ENCODE peak calls at places on chromosomes 16 and 17, in ten cellular contexts. One of them, this sample, is unnamed.

GRCh38 chr17:78805301-78805700 is 23.2 kb upstream of the CYTH1 start:
- DNase-seq in AG10803: no peak
- DNase-seq in tibial nerve: no peak
- DNase-seq in B cell: no peak
- DNase-seq in neural crest cell: no peak
- DNase-seq in left lung: no peak
- DNase-seq in endodermal cell: no peak
- DNase-seq in BE2C: no peak
- DNase-seq in Peyer's patch: peak
- DNase-seq in astrocyte of the spinal cord: no peak
- DNase-seq in this sample: peak

GRCh38 chr16:15888072-15888976 is at the start of gene CEP20:
- DNase-seq in AG10803: peak
- DNase-seq in tibial nerve: peak
- DNase-seq in B cell: peak
- DNase-seq in neural crest cell: peak
- DNase-seq in left lung: peak
- DNase-seq in endodermal cell: peak
- DNase-seq in BE2C: peak
- DNase-seq in Peyer's patch: peak
- DNase-seq in astrocyte of the spinal cord: peak
- DNase-seq in this sample: peak

GRCh38 chr16:66473654-66474519 is 46.8 kb downstream of the BEAN1 start:
- DNase-seq in AG10803: no peak
- DNase-seq in tibial nerve: no peak
- DNase-seq in B cell: no peak
- DNase-seq in neural crest cell: no peak
- DNase-seq in left lung: no peak
- DNase-seq in endodermal cell: peak
- DNase-seq in BE2C: no peak
- DNase-seq in Peyer's patch: peak
- DNase-seq in astrocyte of the spinal cord: peak
- DNase-seq in this sample: no peak

GRCh38 chr16:1723450-1724147 is 17.6 kb downstream of the MAPK8IP3 start:
- DNase-seq in AG10803: peak
- DNase-seq in tibial nerve: no peak
- DNase-seq in B cell: peak
- DNase-seq in neural crest cell: peak
- DNase-seq in left lung: no peak
- DNase-seq in endodermal cell: peak
- DNase-seq in BE2C: peak
- DNase-seq in Peyer's patch: peak
- DNase-seq in astrocyte of the spinal cord: peak
- DNase-seq in this sample: peak

GRCh38 chr16:3045758-3046505 is 429 bp upstream of the MMP25 start:
- DNase-seq in AG10803: no peak
- DNase-seq in tibial nerve: no peak
- DNase-seq in B cell: peak
- DNase-seq in neural crest cell: peak
- DNase-seq in left lung: peak
- DNase-seq in endodermal cell: peak
- DNase-seq in BE2C: no peak
- DNase-seq in Peyer's patch: peak
- DNase-seq in astrocyte of the spinal cord: no peak
- DNase-seq in this sample: no peak

GRCh38 chr16:85928411-85928820 is 29.5 kb downstream of the IRF8 start:
- DNase-seq in AG10803: peak
- DNase-seq in tibial nerve: peak
- DNase-seq in B cell: no peak
- DNase-seq in neural crest cell: no peak
- DNase-seq in left lung: no peak
- DNase-seq in endodermal cell: no peak
- DNase-seq in BE2C: no peak
- DNase-seq in Peyer's patch: no peak
- DNase-seq in astrocyte of the spinal cord: no peak
- DNase-seq in this sample: no peak

GRCh38 chr16:15055141-15056053 is 477 bp downstream of the NTAN1 start:
- DNase-seq in AG10803: peak
- DNase-seq in tibial nerve: no peak
- DNase-seq in B cell: peak
- DNase-seq in neural crest cell: peak
- DNase-seq in left lung: peak
- DNase-seq in endodermal cell: no peak
- DNase-seq in BE2C: no peak
- DNase-seq in Peyer's patch: peak
- DNase-seq in astrocyte of the spinal cord: peak
- DNase-seq in this sample: peak

GRCh38 chr16:70749681-70750601 is 51.0 kb downstream of the VAC14 start:
- DNase-seq in AG10803: no peak
- DNase-seq in tibial nerve: no peak
- DNase-seq in B cell: no peak
- DNase-seq in neural crest cell: peak
- DNase-seq in left lung: no peak
- DNase-seq in endodermal cell: peak
- DNase-seq in BE2C: no peak
- DNase-seq in Peyer's patch: no peak
- DNase-seq in astrocyte of the spinal cord: peak
- DNase-seq in this sample: no peak

GRCh38 chr17:41583137-41584127 is 3.3 kb downstream of the KRT14 start:
- DNase-seq in AG10803: no peak
- DNase-seq in tibial nerve: no peak
- DNase-seq in B cell: no peak
- DNase-seq in neural crest cell: no peak
- DNase-seq in left lung: no peak
- DNase-seq in endodermal cell: no peak
- DNase-seq in BE2C: peak
- DNase-seq in Peyer's patch: no peak
- DNase-seq in astrocyte of the spinal cord: no peak
- DNase-seq in this sample: no peak

GRCh38 chr16:3696425-3697218 is 20.7 kb downstream of the TRAP1 start:
- DNase-seq in AG10803: peak
- DNase-seq in tibial nerve: no peak
- DNase-seq in B cell: no peak
- DNase-seq in neural crest cell: no peak
- DNase-seq in left lung: no peak
- DNase-seq in endodermal cell: no peak
- DNase-seq in BE2C: no peak
- DNase-seq in Peyer's patch: no peak
- DNase-seq in astrocyte of the spinal cord: peak
- DNase-seq in this sample: no peak

GRCh38 chr16:17032332-17032731 is 438.4 kb downstream of the XYLT1 start:
- DNase-seq in AG10803: no peak
- DNase-seq in tibial nerve: no peak
- DNase-seq in B cell: no peak
- DNase-seq in neural crest cell: no peak
- DNase-seq in left lung: no peak
- DNase-seq in endodermal cell: no peak
- DNase-seq in BE2C: no peak
- DNase-seq in Peyer's patch: no peak
- DNase-seq in astrocyte of the spinal cord: no peak
- DNase-seq in this sample: no peak
- TF ChIP-seq CTCF in AG10803: no peak
- TF ChIP-seq CTCF in tibial nerve: no peak
- TF ChIP-seq CTCF in B cell: no peak
- TF ChIP-seq CTCF in neural crest cell: no peak
- TF ChIP-seq CTCF in left lung: no peak
- TF ChIP-seq CTCF in endodermal cell: no peak
- TF ChIP-seq CTCF in BE2C: no peak
- TF ChIP-seq CTCF in Peyer's patch: no peak
- TF ChIP-seq CTCF in astrocyte of the spinal cord: no peak
- TF ChIP-seq CTCF in this sample: no peak

DNA sequence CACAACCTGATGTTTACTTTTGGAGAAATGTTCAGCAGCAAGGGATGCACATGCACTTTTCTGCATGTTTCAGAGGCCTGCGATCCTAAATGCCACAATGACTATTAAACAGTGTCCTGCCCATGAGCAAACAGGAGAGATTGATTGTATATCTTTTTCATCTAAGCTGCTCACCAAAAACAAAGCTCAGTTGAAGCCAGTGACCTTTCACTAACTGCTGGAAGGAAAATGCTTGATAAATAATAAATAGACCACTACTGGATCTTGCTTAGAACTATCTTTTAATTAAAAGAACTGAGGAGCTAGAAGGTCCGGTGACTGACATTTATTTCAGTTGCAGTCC is 16.3 kb downstream of the MRPS23 start:
- DNase-seq in AG10803: no peak
- DNase-seq in tibial nerve: no peak
- DNase-seq in B cell: no peak
- DNase-seq in neural crest cell: no peak
- DNase-seq in left lung: no peak
- DNase-seq in endodermal cell: no peak
- DNase-seq in BE2C: no peak
- DNase-seq in Peyer's patch: no peak
- DNase-seq in astrocyte of the spinal cord: no peak
- DNase-seq in this sample: no peak
- TF ChIP-seq CTCF in AG10803: no peak
- TF ChIP-seq CTCF in tibial nerve: no peak
- TF ChIP-seq CTCF in B cell: peak
- TF ChIP-seq CTCF in neural crest cell: no peak
- TF ChIP-seq CTCF in left lung: peak
- TF ChIP-seq CTCF in endodermal cell: peak
- TF ChIP-seq CTCF in BE2C: no peak
- TF ChIP-seq CTCF in Peyer's patch: no peak
- TF ChIP-seq CTCF in astrocyte of the spinal cord: no peak
- TF ChIP-seq CTCF in this sample: peak

GRCh38 chr16:13921328-13921727 is 1.4 kb downstream of the ERCC4 start:
- DNase-seq in AG10803: no peak
- DNase-seq in tibial nerve: no peak
- DNase-seq in B cell: no peak
- DNase-seq in neural crest cell: no peak
- DNase-seq in left lung: no peak
- DNase-seq in endodermal cell: no peak
- DNase-seq in BE2C: no peak
- DNase-seq in Peyer's patch: no peak
- DNase-seq in astrocyte of the spinal cord: no peak
- DNase-seq in this sample: no peak

GRCh38 chr16:13919683-13920509 is at the start of gene ERCC4:
- DNase-seq in AG10803: peak
- DNase-seq in tibial nerve: peak
- DNase-seq in B cell: peak
- DNase-seq in neural crest cell: peak
- DNase-seq in left lung: peak
- DNase-seq in endodermal cell: peak
- DNase-seq in BE2C: peak
- DNase-seq in Peyer's patch: peak
- DNase-seq in astrocyte of the spinal cord: peak
- DNase-seq in this sample: peak

GRCh38 chr16:13920510-13920818 is 510 bp downstream of the ERCC4 start:
- DNase-seq in AG10803: no peak
- DNase-seq in tibial nerve: no peak
- DNase-seq in B cell: no peak
- DNase-seq in neural crest cell: no peak
- DNase-seq in left lung: no peak
- DNase-seq in endodermal cell: no peak
- DNase-seq in BE2C: no peak
- DNase-seq in Peyer's patch: no peak
- DNase-seq in astrocyte of the spinal cord: no peak
- DNase-seq in this sample: no peak

GRCh38 chr16:13915033-13915635 is 4.8 kb upstream of the ERCC4 start:
- DNase-seq in AG10803: no peak
- DNase-seq in tibial nerve: no peak
- DNase-seq in B cell: no peak
- DNase-seq in neural crest cell: no peak
- DNase-seq in left lung: no peak
- DNase-seq in endodermal cell: no peak
- DNase-seq in BE2C: no peak
- DNase-seq in Peyer's patch: no peak
- DNase-seq in astrocyte of the spinal cord: no peak
- DNase-seq in this sample: no peak

DNA sequence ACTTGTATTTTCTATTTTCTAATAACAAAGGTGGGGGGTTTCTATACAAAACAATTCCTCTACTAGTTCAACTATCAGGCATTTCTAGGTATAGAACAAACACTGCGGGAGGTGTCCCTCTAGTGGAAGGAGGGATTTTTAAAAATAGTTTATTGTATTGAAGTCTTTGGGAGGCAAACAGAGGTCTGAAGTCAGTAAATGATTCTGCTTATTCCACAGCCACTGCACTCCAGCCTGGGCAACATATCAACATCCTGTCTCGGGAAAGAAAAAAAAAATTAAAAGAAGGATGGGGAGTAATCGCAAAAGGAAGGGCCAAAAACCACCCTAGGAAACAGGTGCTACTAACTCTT is 648 bp upstream of the ERCC4 start:
- DNase-seq in AG10803: peak
- DNase-seq in tibial nerve: no peak
- DNase-seq in B cell: no peak
- DNase-seq in neural crest cell: no peak
- DNase-seq in left lung: no peak
- DNase-seq in endodermal cell: no peak
- DNase-seq in BE2C: no peak
- DNase-seq in Peyer's patch: no peak
- DNase-seq in astrocyte of the spinal cord: peak
- DNase-seq in this sample: peak
- TF ChIP-seq CTCF in AG10803: peak
- TF ChIP-seq CTCF in tibial nerve: no peak
- TF ChIP-seq CTCF in B cell: no peak
- TF ChIP-seq CTCF in neural crest cell: no peak
- TF ChIP-seq CTCF in left lung: no peak
- TF ChIP-seq CTCF in endodermal cell: no peak
- TF ChIP-seq CTCF in BE2C: peak
- TF ChIP-seq CTCF in Peyer's patch: no peak
- TF ChIP-seq CTCF in astrocyte of the spinal cord: peak
- TF ChIP-seq CTCF in this sample: peak

DNA sequence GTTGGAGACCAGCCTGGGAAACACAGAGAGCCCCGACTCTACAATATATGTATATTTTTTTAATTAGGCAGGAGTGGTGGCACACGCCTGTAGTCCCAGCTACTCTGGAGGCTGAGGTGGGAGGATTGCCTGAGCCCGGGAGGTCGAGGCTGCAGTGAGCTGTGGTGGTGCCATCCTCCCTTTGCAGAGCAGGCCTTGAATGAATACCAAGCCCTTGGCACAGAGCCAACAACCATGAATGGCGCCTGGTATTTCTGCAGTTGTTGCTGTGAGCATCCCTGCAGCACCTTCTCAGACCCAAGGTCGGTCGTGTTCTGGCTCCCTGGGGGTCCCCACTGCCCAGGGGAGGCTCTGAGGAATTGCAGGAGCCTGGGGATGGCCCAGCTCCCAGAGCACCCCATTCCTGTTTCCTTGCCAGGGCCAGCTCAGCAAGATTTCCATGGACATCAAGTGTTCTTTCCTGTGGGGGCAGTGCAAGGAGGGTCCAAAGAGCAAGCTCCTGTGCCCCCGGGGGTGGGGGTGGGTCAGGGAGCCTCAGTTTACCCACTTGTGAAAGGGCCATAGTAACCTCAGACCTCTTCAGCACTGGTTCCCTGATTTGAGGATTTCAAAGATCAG is 25.6 kb upstream of the RMI2 start:
- DNase-seq in AG10803: no peak
- DNase-seq in tibial nerve: no peak
- DNase-seq in B cell: no peak
- DNase-seq in neural crest cell: no peak
- DNase-seq in left lung: no peak
- DNase-seq in endodermal cell: no peak
- DNase-seq in BE2C: peak
- DNase-seq in Peyer's patch: no peak
- DNase-seq in astrocyte of the spinal cord: no peak
- DNase-seq in this sample: no peak
- TF ChIP-seq CTCF in AG10803: no peak
- TF ChIP-seq CTCF in tibial nerve: no peak
- TF ChIP-seq CTCF in B cell: no peak
- TF ChIP-seq CTCF in neural crest cell: no peak
- TF ChIP-seq CTCF in left lung: no peak
- TF ChIP-seq CTCF in endodermal cell: no peak
- TF ChIP-seq CTCF in BE2C: no peak
- TF ChIP-seq CTCF in Peyer's patch: no peak
- TF ChIP-seq CTCF in astrocyte of the spinal cord: no peak
- TF ChIP-seq CTCF in this sample: no peak

GRCh38 chr17:28404812-28405570 is 1.0 kb downstream of the SLC46A1 start:
- DNase-seq in AG10803: no peak
- DNase-seq in tibial nerve: no peak
- DNase-seq in B cell: no peak
- DNase-seq in neural crest cell: no peak
- DNase-seq in left lung: no peak
- DNase-seq in endodermal cell: peak
- DNase-seq in BE2C: no peak
- DNase-seq in Peyer's patch: no peak
- DNase-seq in astrocyte of the spinal cord: no peak
- DNase-seq in this sample: no peak
- TF ChIP-seq CTCF in AG10803: no peak
- TF ChIP-seq CTCF in tibial nerve: no peak
- TF ChIP-seq CTCF in B cell: no peak
- TF ChIP-seq CTCF in neural crest cell: no peak
- TF ChIP-seq CTCF in left lung: no peak
- TF ChIP-seq CTCF in endodermal cell: peak
- TF ChIP-seq CTCF in BE2C: no peak
- TF ChIP-seq CTCF in Peyer's patch: no peak
- TF ChIP-seq CTCF in astrocyte of the spinal cord: no peak
- TF ChIP-seq CTCF in this sample: no peak